ENCODE peak calls at places on chromosomes 7 and 10, in eight cellular contexts. C, B, Y, U, I, N, V and D are unnamed samples.

GRCh38 chr10:22601618-22602017 is 112.8 kb downstream of the PIP4K2A start:
- DNase-seq in N (no peak), B (no peak), U (no peak), C (no peak), I (no peak), Y (no peak), V (no peak), D (no peak)

GRCh38 chr10:74738985-74739567 is 87.3 kb upstream of the KAT6B start:
- DNase-seq in C (peak), B (peak), Y (no peak), N (no peak), V (peak), U (no peak), I (no peak), D (peak)

GRCh38 chr7:148800677-148801076 is 83.4 kb downstream of the EZH2 start:
- DNase-seq in C (no peak), U (no peak), I (no peak), Y (no peak), V (no peak), B (no peak), N (no peak), D (no peak)

GRCh38 chr7:76397409-76398183 is 11.9 kb downstream of the SSC4D start:
- DNase-seq in B (peak), U (no peak), Y (no peak), N (peak), I (peak), V (peak), C (peak), D (peak)

GRCh38 chr7:131674131-131674530 is 117.7 kb upstream of the PODXL start:
- DNase-seq in Y (no peak), N (no peak), I (no peak), U (no peak), V (no peak), C (no peak), B (no peak), D (no peak)

GRCh38 chr10:43420369-43421200 is 11.6 kb upstream of the HNRNPF start:
- DNase-seq in I (peak), C (peak), B (peak), V (peak), U (no peak), Y (no peak), N (peak), D (peak)

GRCh38 chr10:17233534-17233933 is 5.5 kb downstream of the VIM start:
- DNase-seq in U (no peak), N (no peak), C (no peak), B (peak), V (no peak), Y (no peak), I (no peak), D (no peak)

GRCh38 chr7:11648980-11649379 is 183.0 kb downstream of the THSD7A start:
- DNase-seq in C (no peak), N (no peak), V (no peak), Y (no peak), I (no peak), U (no peak), B (peak), D (no peak)

GRCh38 chr10:57222603-57223002 is 861.5 kb upstream of the ZWINT start:
- DNase-seq in Y (no peak), U (no peak), N (no peak), C (no peak), B (no peak), I (no peak), V (no peak), D (no peak)

GRCh38 chr7:148436571-148436970 is 154.0 kb upstream of the C7orf33 start:
- DNase-seq in I (no peak), B (no peak), C (no peak), V (no peak), U (no peak), N (no peak), Y (no peak), D (no peak)

GRCh38 chr10:8229153-8229552 is 174.7 kb downstream of the GATA3 start:
- DNase-seq in I (no peak), Y (no peak), U (no peak), V (no peak), C (no peak), B (no peak), N (no peak), D (no peak)

GRCh38 chr10:14032406-14032998 is 298.2 kb downstream of the FRMD4A start:
- DNase-seq in N (no peak), U (no peak), I (no peak), B (peak), V (no peak), C (peak), Y (no peak), D (peak)

GRCh38 chr10:128026620-128027281 is 99.5 kb downstream of the MKI67 start:
- DNase-seq in I (no peak), N (no peak), V (no peak), B (peak), Y (no peak), C (no peak), U (no peak), D (no peak)

GRCh38 chr10:116752563-116752962 is 10.2 kb upstream of the HSPA12A start:
- DNase-seq in C (no peak), N (no peak), U (no peak), Y (no peak), I (no peak), V (no peak), B (no peak), D (no peak)

GRCh38 chr7:35849158-35849831 is 48.4 kb downstream of the SEPTIN7 start:
- DNase-seq in U (no peak), Y (no peak), I (no peak), B (no peak), N (no peak), V (no peak), C (peak), D (no peak)

GRCh38 chr7:55964802-55965470 is 551 bp downstream of the NIPSNAP2 start:
- DNase-seq in N (peak), C (peak), B (peak), V (peak), Y (no peak), I (peak), U (no peak), D (peak)

GRCh38 chr7:151861881-151862280 is 15.0 kb downstream of the PRKAG2 start:
- DNase-seq in U (no peak), B (no peak), Y (no peak), I (no peak), N (no peak), C (no peak), V (no peak), D (no peak)

GRCh38 chr10:95394161-95394880 is 103.5 kb upstream of the PDLIM1 start:
- DNase-seq in U (no peak), V (no peak), Y (no peak), I (no peak), C (peak), B (no peak), N (no peak), D (peak)

GRCh38 chr10:71468363-71469094 is 71.8 kb downstream of the CDH23 start:
- DNase-seq in C (no peak), B (no peak), N (peak), V (no peak), Y (no peak), I (no peak), U (no peak), D (no peak)

GRCh38 chr10:112525215-112525614 is 78.2 kb downstream of the VTI1A start:
- DNase-seq in C (no peak), V (no peak), I (no peak), Y (no peak), B (no peak), N (no peak), U (no peak), D (no peak)

GRCh38 chr7:127245582-127245981 is 7.2 kb downstream of the GRM8 start:
- DNase-seq in I (no peak), B (no peak), U (no peak), Y (no peak), V (no peak), C (no peak), N (no peak), D (no peak)

GRCh38 chr7:127239814-127240213 is 12.9 kb downstream of the GRM8 start:
- DNase-seq in I (no peak), V (no peak), U (no peak), Y (no peak), N (no peak), B (no peak), C (peak), D (peak)
- TF ChIP-seq CTCF in I (no peak), V (peak), U (no peak), Y (no peak), N (no peak), B (no peak), C (peak), D (peak)

DNA sequence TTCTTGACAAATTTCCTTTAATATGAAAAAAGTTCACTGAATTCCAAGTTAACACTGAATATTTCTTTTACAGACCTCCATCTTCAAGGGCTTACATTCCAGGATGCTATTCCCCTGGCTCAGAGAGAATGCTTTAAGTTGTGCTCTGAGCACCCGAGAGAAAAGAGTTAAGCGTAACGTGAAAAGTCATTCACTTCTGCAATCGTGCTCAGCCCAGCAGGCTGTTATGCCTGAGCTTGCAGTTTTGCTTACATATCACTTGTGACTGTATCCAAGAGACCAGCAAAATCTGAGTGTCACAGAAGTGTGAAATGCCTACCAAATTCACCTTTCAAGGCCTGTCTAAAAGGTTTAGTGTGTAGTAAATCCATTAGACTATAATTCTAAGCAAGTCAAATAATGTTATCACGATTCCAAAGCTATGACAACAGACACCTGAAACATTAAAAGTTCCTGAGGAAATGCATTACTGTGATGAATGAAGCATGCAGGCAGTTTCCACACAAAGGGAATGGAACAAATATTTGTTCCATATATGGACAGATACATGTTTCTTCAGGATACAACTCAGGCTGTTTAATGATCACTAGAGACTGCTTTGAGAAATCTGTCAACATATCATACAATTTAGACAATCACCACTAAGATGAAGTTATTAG is 20.1 kb downstream of the ITGB1 start:
- DNase-seq in I (no peak), U (no peak), B (peak), N (no peak), V (no peak), Y (no peak), C (no peak), D (no peak)
- H3K4me3 ChIP-seq in I (no peak), U (no peak), B (no peak), N (peak), V (no peak), Y (no peak), C (no peak), D (no peak)

GRCh38 chr10:122276611-122277205 is 5.6 kb downstream of the BTBD16 start:
- DNase-seq in C (no peak), N (no peak), U (no peak), I (peak), V (no peak), B (no peak), Y (no peak), D (no peak)
- TF ChIP-seq CTCF in C (no peak), N (no peak), U (no peak), I (no peak), V (no peak), B (no peak), Y (peak), D (no peak)

DNA sequence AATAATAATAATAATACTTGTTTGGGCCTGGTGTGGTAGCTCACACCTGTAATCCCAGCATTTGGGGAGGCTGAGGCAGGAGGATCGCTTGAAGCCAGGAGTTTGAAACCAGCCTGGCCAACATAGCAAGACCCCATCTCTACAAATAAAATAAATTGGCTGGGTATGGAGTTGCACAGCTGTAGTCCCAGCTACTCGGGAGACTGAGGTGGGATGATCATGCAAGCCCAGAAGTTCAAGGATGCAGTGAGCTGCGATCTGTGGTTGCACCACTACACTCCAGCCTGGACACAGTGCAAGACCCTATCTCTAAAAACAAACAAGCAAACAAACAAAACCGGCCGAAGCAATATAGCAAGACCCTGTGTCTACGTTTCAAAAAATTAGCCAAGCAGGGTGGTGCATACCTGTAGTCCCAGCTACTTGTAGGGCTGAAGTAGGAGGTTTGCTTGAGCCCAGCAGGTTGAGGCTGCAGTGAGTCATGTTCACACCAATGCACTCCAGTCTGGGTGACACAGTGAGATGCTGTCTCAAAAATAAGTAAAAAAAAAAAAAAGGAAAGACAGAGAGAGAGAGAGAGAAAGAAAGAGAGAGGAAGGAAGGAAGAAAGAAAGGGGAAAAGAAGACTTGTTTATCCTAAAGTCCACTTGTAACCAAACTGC is 85.6 kb upstream of the KDM7A start:
- DNase-seq in Y (no peak), V (no peak), I (no peak), U (no peak), B (no peak), C (no peak), N (no peak), D (no peak)
- H3K4me3 ChIP-seq in Y (no peak), V (no peak), I (no peak), U (no peak), B (no peak), C (no peak), N (no peak), D (no peak)

GRCh38 chr7:142586611-142587010 is 162.7 kb upstream of the PRSS1 start:
- DNase-seq in Y (no peak), C (no peak), V (no peak), B (no peak), U (no peak), I (no peak), N (no peak), D (no peak)

GRCh38 chr7:142584765-142585164 is 164.5 kb upstream of the PRSS1 start:
- DNase-seq in C (no peak), B (peak), V (no peak), N (no peak), Y (no peak), I (no peak), U (no peak), D (no peak)

GRCh38 chr7:142587578-142588191 is 161.6 kb upstream of the PRSS1 start:
- DNase-seq in Y (no peak), I (no peak), C (peak), B (peak), V (no peak), N (no peak), U (no peak), D (peak)

GRCh38 chr7:142583424-142583823 is 165.8 kb upstream of the PRSS1 start:
- DNase-seq in I (no peak), Y (peak), U (peak), N (no peak), V (peak), C (no peak), B (peak), D (peak)

DNA sequence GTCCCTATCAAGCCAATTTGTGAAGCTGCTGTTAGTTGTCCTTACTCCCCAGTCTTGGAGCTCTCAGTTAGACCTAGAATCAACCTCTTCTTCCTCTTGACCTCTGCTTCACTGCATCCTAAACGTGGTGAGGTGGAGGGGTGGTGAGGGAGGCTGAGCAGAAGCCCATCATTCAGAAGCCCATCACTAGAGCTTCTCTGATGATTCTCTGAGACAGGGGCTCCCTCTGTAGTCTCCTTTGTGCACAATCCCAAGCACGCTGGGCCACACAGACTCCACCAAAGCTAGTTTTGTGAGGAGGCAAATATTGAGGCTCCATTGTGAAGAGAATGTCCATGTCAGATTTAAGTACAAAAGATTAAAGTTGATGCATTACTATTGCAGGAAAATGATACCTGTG is 163.8 kb upstream of the PRSS1 start:
- DNase-seq in I (no peak), C (no peak), B (no peak), Y (no peak), N (no peak), U (no peak), V (no peak), D (no peak)
- TF ChIP-seq CTCF in I (no peak), C (no peak), B (no peak), Y (peak), N (no peak), U (peak), V (no peak), D (peak)

GRCh38 chr7:107059468-107059867 is 15.0 kb downstream of the PRKAR2B start:
- DNase-seq in N (no peak), C (no peak), V (no peak), I (no peak), Y (no peak), B (no peak), U (no peak), D (no peak)
- H3K4me3 ChIP-seq in N (no peak), C (no peak), V (no peak), I (no peak), Y (no peak), B (no peak), U (no peak), D (no peak)